ENCODE peak calls at places on chromosomes 6 and 20, in seven cellular contexts. One of them, this sample, is unnamed.

GRCh38 chr6:98769546-98769945 is 64.8 kb upstream of the POU3F2 start:
- DNase-seq in PC-3: peak
- DNase-seq in GM23248: no peak
- DNase-seq in heart right ventricle: no peak
- DNase-seq in ascending aorta: no peak
- DNase-seq in fibroblast of mammary gland: peak
- DNase-seq in psoas muscle: no peak
- DNase-seq in this sample: no peak

GRCh38 chr6:18062733-18063132 is 59.7 kb downstream of the NHLRC1 start:
- DNase-seq in GM23248: no peak
- DNase-seq in ascending aorta: no peak
- DNase-seq in heart right ventricle: no peak
- DNase-seq in fibroblast of mammary gland: no peak
- DNase-seq in psoas muscle: no peak
- DNase-seq in PC-3: no peak
- DNase-seq in this sample: no peak

GRCh38 chr6:124958759-124959354 is 3.4 kb upstream of the RNF217 start:
- DNase-seq in psoas muscle: no peak
- DNase-seq in ascending aorta: no peak
- DNase-seq in PC-3: no peak
- DNase-seq in fibroblast of mammary gland: peak
- DNase-seq in heart right ventricle: no peak
- DNase-seq in GM23248: peak
- DNase-seq in this sample: no peak

GRCh38 chr6:166955865-166956443 is 396 bp downstream of the RNASET2 start:
- DNase-seq in PC-3: peak
- DNase-seq in ascending aorta: no peak
- DNase-seq in GM23248: peak
- DNase-seq in psoas muscle: peak
- DNase-seq in heart right ventricle: no peak
- DNase-seq in fibroblast of mammary gland: no peak
- DNase-seq in this sample: peak

GRCh38 chr6:101080597-101080996 is 199.5 kb upstream of the ASCC3 start:
- DNase-seq in heart right ventricle: no peak
- DNase-seq in GM23248: peak
- DNase-seq in fibroblast of mammary gland: peak
- DNase-seq in psoas muscle: no peak
- DNase-seq in PC-3: peak
- DNase-seq in ascending aorta: no peak
- DNase-seq in this sample: no peak

GRCh38 chr6:7431241-7431593 is 41.6 kb downstream of the RIOK1 start:
- DNase-seq in GM23248: no peak
- DNase-seq in psoas muscle: no peak
- DNase-seq in fibroblast of mammary gland: no peak
- DNase-seq in heart right ventricle: no peak
- DNase-seq in PC-3: no peak
- DNase-seq in ascending aorta: no peak
- DNase-seq in this sample: no peak

GRCh38 chr6:34515473-34516387 is 40.4 kb downstream of the SPDEF start:
- DNase-seq in heart right ventricle: no peak
- DNase-seq in GM23248: no peak
- DNase-seq in ascending aorta: no peak
- DNase-seq in PC-3: no peak
- DNase-seq in fibroblast of mammary gland: no peak
- DNase-seq in psoas muscle: peak
- DNase-seq in this sample: no peak

GRCh38 chr20:47876348-47877056 is 91.2 kb upstream of the SULF2 start:
- DNase-seq in psoas muscle: no peak
- DNase-seq in ascending aorta: no peak
- DNase-seq in heart right ventricle: no peak
- DNase-seq in PC-3: no peak
- DNase-seq in fibroblast of mammary gland: no peak
- DNase-seq in GM23248: no peak
- DNase-seq in this sample: no peak

GRCh38 chr20:32574296-32575226 is 10.6 kb downstream of the NOL4L start:
- DNase-seq in psoas muscle: no peak
- DNase-seq in PC-3: peak
- DNase-seq in ascending aorta: no peak
- DNase-seq in GM23248: peak
- DNase-seq in fibroblast of mammary gland: peak
- DNase-seq in heart right ventricle: no peak
- DNase-seq in this sample: no peak

GRCh38 chr6:119040229-119040628 is 38.2 kb downstream of the FAM184A start:
- DNase-seq in ascending aorta: no peak
- DNase-seq in psoas muscle: no peak
- DNase-seq in PC-3: no peak
- DNase-seq in GM23248: no peak
- DNase-seq in fibroblast of mammary gland: no peak
- DNase-seq in heart right ventricle: no peak
- DNase-seq in this sample: no peak

GRCh38 chr6:62707914-62708313 is 421.9 kb upstream of the KHDRBS2 start:
- DNase-seq in psoas muscle: no peak
- DNase-seq in GM23248: no peak
- DNase-seq in PC-3: no peak
- DNase-seq in ascending aorta: no peak
- DNase-seq in heart right ventricle: no peak
- DNase-seq in fibroblast of mammary gland: no peak
- DNase-seq in this sample: no peak

GRCh38 chr6:135173242-135173988 is 7.7 kb upstream of the MYB start:
- DNase-seq in fibroblast of mammary gland: no peak
- DNase-seq in ascending aorta: no peak
- DNase-seq in GM23248: no peak
- DNase-seq in psoas muscle: no peak
- DNase-seq in PC-3: no peak
- DNase-seq in heart right ventricle: no peak
- DNase-seq in this sample: no peak

GRCh38 chr6:25179051-25179778 is 100.0 kb upstream of the CARMIL1 start:
- DNase-seq in GM23248: peak
- DNase-seq in psoas muscle: no peak
- DNase-seq in ascending aorta: no peak
- DNase-seq in PC-3: peak
- DNase-seq in fibroblast of mammary gland: peak
- DNase-seq in heart right ventricle: no peak
- DNase-seq in this sample: no peak

GRCh38 chr6:155224031-155224451 is 39.8 kb upstream of the CLDN20 start:
- DNase-seq in PC-3: peak
- DNase-seq in ascending aorta: no peak
- DNase-seq in heart right ventricle: no peak
- DNase-seq in psoas muscle: no peak
- DNase-seq in GM23248: peak
- DNase-seq in fibroblast of mammary gland: peak
- DNase-seq in this sample: no peak

GRCh38 chr6:27230758-27231111 is 16.8 kb upstream of the PRSS16 start:
- DNase-seq in psoas muscle: no peak
- DNase-seq in PC-3: no peak
- DNase-seq in fibroblast of mammary gland: no peak
- DNase-seq in GM23248: no peak
- DNase-seq in heart right ventricle: no peak
- DNase-seq in ascending aorta: no peak
- DNase-seq in this sample: no peak

GRCh38 chr6:27239258-27239657 is 8.2 kb upstream of the PRSS16 start:
- DNase-seq in fibroblast of mammary gland: no peak
- DNase-seq in GM23248: no peak
- DNase-seq in psoas muscle: no peak
- DNase-seq in ascending aorta: no peak
- DNase-seq in PC-3: no peak
- DNase-seq in heart right ventricle: no peak
- DNase-seq in this sample: no peak

GRCh38 chr6:27238010-27238983 is 9.2 kb upstream of the PRSS16 start:
- DNase-seq in heart right ventricle: no peak
- DNase-seq in fibroblast of mammary gland: no peak
- DNase-seq in GM23248: peak
- DNase-seq in psoas muscle: no peak
- DNase-seq in PC-3: no peak
- DNase-seq in ascending aorta: no peak
- DNase-seq in this sample: no peak

GRCh38 chr6:27237089-27237723 is 10.3 kb upstream of the PRSS16 start:
- DNase-seq in heart right ventricle: no peak
- DNase-seq in PC-3: peak
- DNase-seq in psoas muscle: no peak
- DNase-seq in GM23248: peak
- DNase-seq in ascending aorta: no peak
- DNase-seq in fibroblast of mammary gland: peak
- DNase-seq in this sample: no peak

GRCh38 chr6:27234576-27234975 is 12.9 kb upstream of the PRSS16 start:
- DNase-seq in GM23248: no peak
- DNase-seq in fibroblast of mammary gland: no peak
- DNase-seq in psoas muscle: no peak
- DNase-seq in heart right ventricle: no peak
- DNase-seq in PC-3: no peak
- DNase-seq in ascending aorta: no peak
- DNase-seq in this sample: no peak
- H3K4me3 ChIP-seq in GM23248: peak
- H3K4me3 ChIP-seq in fibroblast of mammary gland: no peak
- H3K4me3 ChIP-seq in psoas muscle: no peak
- H3K4me3 ChIP-seq in heart right ventricle: no peak
- H3K4me3 ChIP-seq in PC-3: no peak
- H3K4me3 ChIP-seq in ascending aorta: no peak
- H3K4me3 ChIP-seq in this sample: no peak

GRCh38 chr6:31767096-31767645 is 4.7 kb downstream of the SAPCD1 start:
- DNase-seq in psoas muscle: no peak
- DNase-seq in GM23248: no peak
- DNase-seq in PC-3: no peak
- DNase-seq in ascending aorta: no peak
- DNase-seq in fibroblast of mammary gland: no peak
- DNase-seq in heart right ventricle: no peak
- DNase-seq in this sample: no peak

GRCh38 chr6:31765559-31765909 is 3.1 kb downstream of the SAPCD1 start:
- DNase-seq in PC-3: no peak
- DNase-seq in ascending aorta: no peak
- DNase-seq in fibroblast of mammary gland: no peak
- DNase-seq in heart right ventricle: no peak
- DNase-seq in psoas muscle: no peak
- DNase-seq in GM23248: no peak
- DNase-seq in this sample: no peak

GRCh38 chr6:31763617-31763940 is 1.1 kb downstream of the SAPCD1 start:
- DNase-seq in heart right ventricle: no peak
- DNase-seq in GM23248: peak
- DNase-seq in ascending aorta: no peak
- DNase-seq in fibroblast of mammary gland: peak
- DNase-seq in psoas muscle: no peak
- DNase-seq in PC-3: peak
- DNase-seq in this sample: no peak

GRCh38 chr6:31764239-31764638 is 1.8 kb downstream of the SAPCD1 start:
- DNase-seq in PC-3: no peak
- DNase-seq in ascending aorta: no peak
- DNase-seq in fibroblast of mammary gland: no peak
- DNase-seq in psoas muscle: no peak
- DNase-seq in heart right ventricle: no peak
- DNase-seq in GM23248: no peak
- DNase-seq in this sample: no peak

GRCh38 chr6:31765910-31766794 is 3.7 kb downstream of the SAPCD1 start:
- DNase-seq in ascending aorta: no peak
- DNase-seq in psoas muscle: no peak
- DNase-seq in PC-3: no peak
- DNase-seq in heart right ventricle: no peak
- DNase-seq in fibroblast of mammary gland: no peak
- DNase-seq in GM23248: peak
- DNase-seq in this sample: no peak
- H3K4me3 ChIP-seq in ascending aorta: peak
- H3K4me3 ChIP-seq in psoas muscle: peak
- H3K4me3 ChIP-seq in PC-3: no peak
- H3K4me3 ChIP-seq in heart right ventricle: peak
- H3K4me3 ChIP-seq in fibroblast of mammary gland: no peak
- H3K4me3 ChIP-seq in GM23248: peak
- H3K4me3 ChIP-seq in this sample: no peak

GRCh38 chr6:149922642-149923326 is at the start of gene RAET1G:
- DNase-seq in GM23248: peak
- DNase-seq in PC-3: peak
- DNase-seq in ascending aorta: peak
- DNase-seq in fibroblast of mammary gland: peak
- DNase-seq in psoas muscle: peak
- DNase-seq in heart right ventricle: peak
- DNase-seq in this sample: peak
- H3K4me3 ChIP-seq in GM23248: peak
- H3K4me3 ChIP-seq in PC-3: peak
- H3K4me3 ChIP-seq in ascending aorta: peak
- H3K4me3 ChIP-seq in fibroblast of mammary gland: peak
- H3K4me3 ChIP-seq in psoas muscle: peak
- H3K4me3 ChIP-seq in heart right ventricle: peak
- H3K4me3 ChIP-seq in this sample: peak

DNA sequence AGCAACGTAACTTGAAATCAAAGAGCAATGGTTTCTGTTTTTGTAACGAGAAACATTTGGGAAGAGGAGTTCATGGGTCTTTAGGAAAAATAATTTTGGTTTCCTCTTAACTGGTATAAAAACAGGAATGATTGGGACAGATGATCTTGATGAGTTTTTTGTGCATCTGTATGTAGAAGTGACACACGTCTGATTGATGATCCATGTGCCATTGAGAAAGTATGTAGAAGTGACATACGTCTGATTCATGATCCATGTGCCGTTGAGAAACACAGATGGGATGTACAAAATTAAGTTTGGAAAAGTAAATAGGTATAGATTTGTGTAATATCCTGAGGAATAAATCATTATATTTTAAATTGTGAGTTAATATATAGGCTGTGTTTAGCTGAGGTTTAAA is 2.1 kb downstream of the KIAA1586 start:
- DNase-seq in fibroblast of mammary gland: peak
- DNase-seq in PC-3: peak
- DNase-seq in psoas muscle: no peak
- DNase-seq in GM23248: peak
- DNase-seq in heart right ventricle: no peak
- DNase-seq in ascending aorta: no peak
- DNase-seq in this sample: no peak
- H3K4me3 ChIP-seq in fibroblast of mammary gland: peak
- H3K4me3 ChIP-seq in PC-3: peak
- H3K4me3 ChIP-seq in psoas muscle: no peak
- H3K4me3 ChIP-seq in GM23248: peak
- H3K4me3 ChIP-seq in heart right ventricle: no peak
- H3K4me3 ChIP-seq in ascending aorta: no peak
- H3K4me3 ChIP-seq in this sample: no peak